ENCODE peak calls at places on chromosomes 12 and 14, in five cellular contexts. F is stimulated activated CD8-positive, alpha-beta memory T cell treated with anti-CD3 and anti-CD28 coated beads, Interleukin-12 subunit alpha, Interleukin-12 subunit beta, amount 100 ng/mL, for 1 hour; G is activated naive CD4-positive, alpha-beta T cell treated with anti-CD3 and anti-CD28 coated beads, Interleukin-2, amount 10 ng/mL, durations not matched to agents 7 days and 5 days; X is mesendoderm; Z is activated CD4-positive, alpha-beta T cell treated with anti-CD3 and anti-CD28 coated beads, Interleukin-2, amount 50 U/mL, for 1 hour. A is an unnamed sample.

GRCh38 chr12:80064269-80064668 is 35.1 kb upstream of the OTOGL start:
- DNase-seq in Z (no peak), F (no peak), X (no peak), G (no peak), A (no peak)

GRCh38 chr12:122643207-122643805 is 59.9 kb downstream of the HCAR2 start:
- DNase-seq in F (no peak), X (no peak), G (no peak), Z (no peak), A (no peak)

GRCh38 chr12:45674181-45674580 is 55.3 kb upstream of the ARID2 start:
- DNase-seq in G (no peak), X (no peak), Z (no peak), F (no peak), A (no peak)

GRCh38 chr12:107223816-107224215 is 130.5 kb upstream of the CRY1 start:
- DNase-seq in X (no peak), F (no peak), G (no peak), Z (no peak), A (no peak)

GRCh38 chr12:108773798-108774788 is 42.8 kb upstream of the CORO1C start:
- DNase-seq in F (no peak), G (no peak), Z (no peak), X (peak), A (no peak)

GRCh38 chr14:58912799-58913432 is 275.2 kb downstream of the DACT1 start:
- DNase-seq in F (no peak), X (no peak), G (no peak), Z (no peak), A (no peak)

GRCh38 chr14:105473033-105473676 is 1.5 kb upstream of the CRIP2 start:
- DNase-seq in Z (no peak), X (no peak), F (no peak), G (no peak), A (no peak)

GRCh38 chr14:36467332-36467731 is 52.7 kb downstream of the NKX2-1 start:
- DNase-seq in X (no peak), F (no peak), Z (no peak), G (no peak), A (no peak)

GRCh38 chr12:52521581-52522266 is 1.5 kb upstream of the KRT5 start:
- DNase-seq in F (no peak), X (peak), Z (no peak), G (no peak), A (no peak)

GRCh38 chr12:83796527-83796926 is 1109.8 kb downstream of the TMTC2 start:
- DNase-seq in Z (no peak), G (no peak), F (no peak), X (peak), A (no peak)

GRCh38 chr14:93728651-93729016 is 59.7 kb downstream of the PRIMA1 start:
- DNase-seq in G (no peak), X (no peak), F (no peak), Z (no peak), A (no peak)

GRCh38 chr12:117076410-117077372 is 22.5 kb downstream of the TESC start:
- DNase-seq in F (no peak), Z (no peak), G (no peak), X (peak), A (no peak)

GRCh38 chr12:84069079-84069661 is 843.4 kb downstream of the SLC6A15 start:
- DNase-seq in G (no peak), Z (no peak), F (no peak), X (no peak), A (no peak)

GRCh38 chr12:3492868-3493224 is 1.8 kb downstream of the PRMT8 start:
- DNase-seq in F (no peak), X (no peak), Z (no peak), G (no peak), A (no peak)

GRCh38 chr12:60324746-60325145 is 728.9 kb downstream of the SLC16A7 start:
- DNase-seq in G (no peak), Z (no peak), X (no peak), F (no peak), A (no peak)

GRCh38 chr14:38074754-38075153 is 132.9 kb upstream of the SSTR1 start:
- DNase-seq in F (no peak), G (peak), X (no peak), Z (no peak), A (no peak)

GRCh38 chr14:104680056-104680805 is 9.2 kb upstream of the INF2 start:
- DNase-seq in F (no peak), G (no peak), X (peak), Z (no peak), A (no peak)

GRCh38 chr12:97404549-97404948 is 58.1 kb upstream of the RMST start:
- DNase-seq in F (no peak), X (peak), Z (no peak), G (no peak), A (peak)

GRCh38 chr12:114762490-114763110 is 78.6 kb upstream of the TBX3 start:
- DNase-seq in G (no peak), X (no peak), F (no peak), Z (no peak), A (no peak)